ENCODE peak calls at places on chromosomes 4 and X, in five cellular contexts. Q is fibroblast of the aortic adventitia, M is endodermal cell, X is tibial artery, G is osteocyte. N is an unnamed sample.

GRCh38 chrX:40996886-40997530 is 88.2 kb upstream of the USP9X start:
- DNase-seq in M (peak), Q (peak), G (no peak), X (peak), N (peak)

GRCh38 chr4:37562592-37562991 is 123.6 kb downstream of the RELL1 start:
- DNase-seq in G (no peak), Q (peak), M (no peak), X (no peak), N (peak)

GRCh38 chrX:106168107-106168506 is at the start of gene PWWP3B:
- DNase-seq in X (peak), Q (no peak), G (no peak), M (peak), N (peak)

GRCh38 chr4:69642961-69643360 is 3.5 kb upstream of the UGT2A2 start:
- DNase-seq in G (no peak), X (no peak), M (no peak), Q (no peak), N (no peak)

GRCh38 chr4:152325831-152326230 is 210.1 kb downstream of the FBXW7 start:
- DNase-seq in M (no peak), Q (no peak), G (no peak), X (no peak), N (no peak)

GRCh38 chr4:78645853-78646757 is 94.5 kb downstream of the ANXA3 start:
- DNase-seq in G (no peak), Q (peak), M (no peak), X (peak), N (peak)

GRCh38 chr4:128979934-128980333 is 113.4 kb downstream of the SCLT1 start:
- DNase-seq in X (no peak), M (no peak), Q (peak), G (no peak), N (peak)

GRCh38 chr4:138834029-138834428 is 181.6 kb upstream of the NOCT start:
- DNase-seq in Q (no peak), G (no peak), M (no peak), X (no peak), N (no peak)

GRCh38 chrX:136170109-136170800 is 22.9 kb downstream of the FHL1 start:
- DNase-seq in X (no peak), Q (peak), M (no peak), G (no peak), N (peak)

GRCh38 chr4:167956676-167957075 is 135.7 kb upstream of the ANXA10 start:
- DNase-seq in M (no peak), X (no peak), G (no peak), Q (peak), N (peak)

GRCh38 chr4:151567056-151567455 is 158.1 kb downstream of the FHIP1A start:
- DNase-seq in X (no peak), Q (no peak), M (no peak), G (no peak), N (no peak)

GRCh38 chr4:610411-611261 is 14.7 kb upstream of the PDE6B start:
- DNase-seq in Q (peak), G (peak), M (peak), X (no peak), N (peak)

GRCh38 chrX:119071381-119071780 is 1.4 kb upstream of the CT47C1 start:
- DNase-seq in M (no peak), G (no peak), Q (no peak), X (no peak), N (no peak)

GRCh38 chr4:84221704-84222103 is 277.4 kb downstream of the NKX6-1 start:
- DNase-seq in Q (no peak), X (no peak), M (peak), G (no peak), N (no peak)

GRCh38 chr4:77152421-77152820 is 4.6 kb upstream of the CCNG2 start:
- DNase-seq in G (no peak), Q (no peak), M (peak), X (no peak), N (peak)

GRCh38 chr4:23922535-23923115 is 32.8 kb upstream of the PPARGC1A start:
- DNase-seq in G (no peak), M (no peak), Q (no peak), X (no peak), N (no peak)

GRCh38 chr4:107036602-107037151 is 564 bp upstream of the DKK2 start:
- DNase-seq in Q (peak), M (no peak), G (no peak), X (no peak), N (no peak)

GRCh38 chrX:80388206-80388605 is 32.0 kb upstream of the TENT5D start:
- DNase-seq in Q (peak), M (no peak), X (no peak), G (no peak), N (no peak)

GRCh38 chr4:56698329-56698728 is 17.2 kb upstream of the HOPX start:
- DNase-seq in X (no peak), M (peak), Q (peak), G (no peak), N (peak)

GRCh38 chr4:166600264-166600663 is 634.0 kb downstream of the SPOCK3 start:
- DNase-seq in X (no peak), M (no peak), Q (no peak), G (no peak), N (no peak)

GRCh38 chr4:166594326-166594946 is 639.9 kb downstream of the SPOCK3 start:
- DNase-seq in G (no peak), Q (peak), X (no peak), M (peak), N (peak)
- TF ChIP-seq CTCF in G (peak), Q (peak), X (peak), M (peak), N (peak)

GRCh38 chr4:5471691-5472090 is 236.7 kb downstream of the EVC2 start:
- DNase-seq in M (no peak), X (no peak), G (no peak), Q (no peak), N (no peak)

GRCh38 chr4:5471206-5471605 is 237.2 kb downstream of the EVC2 start:
- DNase-seq in X (no peak), M (no peak), G (no peak), Q (no peak), N (no peak)

GRCh38 chr4:5467111-5467510 is 241.2 kb downstream of the EVC2 start:
- DNase-seq in M (peak), Q (no peak), X (no peak), G (peak), N (no peak)

GRCh38 chr4:5470318-5470889 is 238.0 kb downstream of the EVC2 start:
- DNase-seq in M (peak), Q (no peak), X (no peak), G (peak), N (peak)

GRCh38 chr4:5469151-5469775 is 239.1 kb downstream of the EVC2 start:
- DNase-seq in M (peak), X (no peak), Q (no peak), G (peak), N (no peak)
- TF ChIP-seq CTCF in M (no peak), X (no peak), Q (no peak), G (no peak), N (no peak)

DNA sequence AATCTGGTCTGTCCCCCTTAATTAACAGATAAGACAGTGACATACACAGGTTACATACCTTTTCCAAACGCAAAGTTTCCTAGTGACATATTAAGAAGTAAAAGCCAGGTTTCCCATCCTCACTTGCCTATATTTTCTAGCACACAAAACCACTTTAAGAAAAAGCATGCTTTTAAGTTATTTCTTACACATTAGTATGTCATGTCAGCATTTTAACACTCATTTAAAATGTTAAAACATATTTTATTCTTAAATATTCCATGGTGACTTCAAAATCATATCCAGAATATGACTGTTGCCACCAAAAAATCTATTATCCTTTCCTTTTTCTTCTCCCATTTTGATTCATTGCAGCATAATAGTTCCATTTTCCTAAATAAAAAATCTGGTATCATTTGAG is 1830.2 kb downstream of the STIM2 start:
- DNase-seq in X (no peak), G (no peak), M (no peak), Q (no peak), N (no peak)
- TF ChIP-seq CTCF in X (no peak), G (no peak), M (no peak), Q (no peak), N (no peak)

GRCh38 chr4:182925298-182925738 is 8.1 kb upstream of the DCTD start:
- DNase-seq in Q (peak), M (peak), X (peak), G (no peak), N (peak)
- TF ChIP-seq CTCF in Q (peak), M (peak), X (peak), G (peak), N (peak)

DNA sequence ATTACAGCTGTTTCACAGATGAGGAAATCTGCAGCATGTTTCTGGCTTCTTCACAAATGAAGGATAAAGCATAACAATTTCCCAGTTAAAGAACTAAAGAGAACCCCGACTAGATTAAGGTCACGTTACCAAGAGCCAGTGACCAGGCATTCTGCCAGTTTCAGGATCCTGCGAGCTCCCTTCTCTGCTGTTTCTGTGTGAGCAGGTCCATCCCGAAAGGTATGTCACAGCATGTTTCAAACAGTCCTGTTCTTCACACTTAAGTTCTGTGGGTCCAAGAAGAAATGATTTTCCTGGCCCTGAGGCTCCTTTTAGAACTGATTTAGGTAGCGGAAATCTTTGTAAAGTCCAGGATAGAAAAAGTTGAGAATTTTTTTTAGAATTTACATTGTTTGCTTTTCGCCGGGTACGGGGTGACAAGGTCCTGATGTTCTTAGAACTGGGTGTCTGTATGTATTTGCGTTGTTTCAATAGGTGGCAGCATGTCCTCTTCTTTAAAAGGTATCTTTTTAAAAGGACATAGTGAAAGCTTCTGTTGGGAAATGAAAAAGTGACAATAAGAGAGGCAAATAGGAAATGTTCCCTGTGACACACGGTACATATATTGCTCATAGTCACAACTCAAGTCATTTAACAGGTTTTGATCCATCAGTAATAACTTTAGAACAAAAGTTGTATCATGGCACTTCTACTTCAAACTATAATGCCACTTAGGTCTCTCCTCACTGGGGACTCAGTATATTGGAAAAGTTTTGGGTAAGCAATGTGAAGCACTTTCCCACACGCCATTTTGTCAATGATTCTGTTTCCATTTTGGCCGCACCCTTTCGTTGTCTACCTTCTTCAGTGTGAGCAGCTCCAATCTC is 18.4 kb downstream of the IL21 start:
- DNase-seq in X (no peak), M (peak), G (no peak), Q (peak), N (peak)
- TF ChIP-seq CTCF in X (peak), M (peak), G (peak), Q (peak), N (peak)

GRCh38 chr4:176034936-176035335 is 30.7 kb upstream of the WDR17 start:
- DNase-seq in M (no peak), G (no peak), Q (peak), X (no peak), N (no peak)

GRCh38 chr4:176031927-176032326 is 33.7 kb upstream of the WDR17 start:
- DNase-seq in M (no peak), G (no peak), Q (no peak), X (no peak), N (no peak)

GRCh38 chr4:176036585-176037205 is 28.9 kb upstream of the WDR17 start:
- DNase-seq in G (no peak), Q (no peak), M (no peak), X (no peak), N (no peak)

GRCh38 chr4:176032454-176032853 is 33.2 kb upstream of the WDR17 start:
- DNase-seq in M (no peak), G (no peak), Q (no peak), X (no peak), N (no peak)

GRCh38 chr4:176034498-176034897 is 31.1 kb upstream of the WDR17 start:
- DNase-seq in M (no peak), G (no peak), Q (peak), X (no peak), N (peak)
- TF ChIP-seq CTCF in M (peak), G (peak), Q (no peak), X (peak), N (peak)